ENCODE peak calls at places on chromosomes 2 and 18, in eight cellular contexts. R is mesenchymal stem cell, B is neural progenitor cell, Q is osteoblast, H is A549, P is neuronal stem cell, V is hepatocyte, L is fibroblast of lung. K is an unnamed sample.

GRCh38 chr2:143431316-143431715 is 302.1 kb downstream of the ARHGAP15 start:
- DNase-seq in Q (no peak), R (peak; percentile 18), P (no peak), L (peak; percentile 56), H (no peak), B (no peak), V (no peak), K (no peak)

GRCh38 chr2:23912054-23912453 is 14.9 kb downstream of the ATAD2B start:
- DNase-seq in L (peak; percentile 65), V (no peak), P (no peak), Q (no peak), R (no peak), B (no peak), H (no peak), K (no peak)

GRCh38 chr2:232577841-232578240 is 27.4 kb downstream of the EIF4E2 start:
- DNase-seq in R (no peak), Q (no peak), H (no peak), V (no peak), P (peak; percentile 20), B (peak; percentile 14), L (no peak), K (no peak)

GRCh38 chr2:112995346-112995920 is 9.8 kb upstream of the IL36A start:
- DNase-seq in Q (no peak), H (no peak), P (no peak), R (no peak), L (no peak), B (no peak), V (no peak), K (peak; percentile 77)

GRCh38 chr2:175363719-175364118 is 182.2 kb upstream of the ATP5MC3 start:
- DNase-seq in R (no peak), P (no peak), H (no peak), B (no peak), V (no peak), Q (no peak), L (no peak), K (no peak)

GRCh38 chr2:3260959-3261358 is 116.7 kb downstream of the EIPR1 start:
- DNase-seq in L (no peak), V (no peak), R (no peak), B (no peak), Q (no peak), P (no peak), H (no peak), K (no peak)

GRCh38 chr2:143891879-143892308 is 628.0 kb downstream of the ZEB2 start:
- DNase-seq in R (no peak), H (no peak), L (no peak), Q (no peak), V (no peak), B (peak; percentile 90), P (peak; percentile 39), K (no peak)

GRCh38 chr2:239775623-239776440 is 249.3 kb downstream of the NDUFA10 start:
- DNase-seq in V (no peak), R (no peak), L (no peak), B (no peak), P (no peak), Q (peak; percentile 52), H (no peak), K (no peak)

GRCh38 chr2:1691366-1691765 is 52.9 kb downstream of the PXDN start:
- DNase-seq in V (no peak), R (no peak), B (no peak), P (no peak), H (no peak), L (no peak), Q (no peak), K (no peak)

GRCh38 chr2:172693037-172693436 is 42.6 kb upstream of the RAPGEF4 start:
- DNase-seq in H (peak; percentile 93), P (no peak), B (no peak), Q (peak; percentile 96), R (peak; percentile 98), L (peak; percentile 97), V (peak; percentile 86), K (no peak)

GRCh38 chr18:49321800-49322461 is 138.5 kb downstream of the DYM start:
- DNase-seq in V (no peak), L (peak; percentile 75), P (no peak), R (peak; percentile 61), Q (no peak), H (no peak), B (no peak), K (no peak)

GRCh38 chr2:143807192-143807591 is 678.0 kb downstream of the ARHGAP15 start:
- DNase-seq in P (no peak), H (no peak), Q (no peak), L (peak; percentile 29), R (no peak), B (no peak), V (no peak), K (no peak)

GRCh38 chr2:7430869-7431641 is 513.8 kb downstream of the RNF144A start:
- DNase-seq in V (peak; percentile 76), B (peak; percentile 64), H (no peak), Q (peak; percentile 61), R (peak; percentile 10), P (peak; percentile 35), L (peak; percentile 15), K (no peak)

GRCh38 chr18:8982416-8983183 is 119.9 kb upstream of the NDUFV2 start:
- DNase-seq in R (peak; percentile 70), L (peak; percentile 82), V (peak; percentile 75), Q (peak; percentile 76), P (peak; percentile 21), B (peak; percentile 69), H (peak; percentile 83), K (peak; percentile 83)

GRCh38 chr2:187783446-187783845 is 229.2 kb upstream of the TFPI start:
- DNase-seq in Q (no peak), V (no peak), H (peak; percentile 4), B (no peak), P (no peak), L (no peak), R (no peak), K (no peak)

GRCh38 chr2:157244691-157245090 is 12.8 kb upstream of the GALNT5 start:
- DNase-seq in H (no peak), R (no peak), V (no peak), Q (no peak), B (peak; percentile 25), P (no peak), L (no peak), K (no peak)
- H3K4me2 ChIP-seq in H (no peak overlapping the region), R (no peak overlapping the region), V (no peak overlapping the region), Q (no peak overlapping the region), B (peak overlapping the region; percentile 23), P (no peak overlapping the region), L (no peak overlapping the region), K (no peak overlapping the region)

GRCh38 chr2:10327896-10328666 is 25.4 kb downstream of the HPCAL1 start:
- DNase-seq in H (no peak), B (no peak), L (no peak), P (no peak), Q (no peak), R (no peak), V (no peak), K (no peak)

GRCh38 chr2:10329880-10330699 is 27.4 kb downstream of the HPCAL1 start:
- DNase-seq in B (no peak), V (peak; percentile 74), P (no peak), L (peak; percentile 87), Q (peak; percentile 97), R (peak; percentile 67), H (peak; percentile 80), K (no peak)

GRCh38 chr2:10330700-10331032 is 28.0 kb downstream of the HPCAL1 start:
- DNase-seq in P (no peak), R (no peak), L (no peak), V (no peak), Q (no peak), H (no peak), B (no peak), K (no peak)

GRCh38 chr2:10329584-10329879 is 26.8 kb downstream of the HPCAL1 start:
- DNase-seq in L (no peak), Q (no peak), H (no peak), P (no peak), V (no peak), R (no peak), B (no peak), K (no peak)

GRCh38 chr2:10328667-10329583 is 26.2 kb downstream of the HPCAL1 start:
- DNase-seq in P (no peak), B (no peak), L (no peak), H (no peak), R (no peak), V (no peak), Q (no peak), K (no peak)
- H3K4me2 ChIP-seq in P (no peak overlapping the region), B (no peak overlapping the region), L (no peak overlapping the region), H (peak overlapping the region; percentile 85), R (no peak overlapping the region), V (no peak overlapping the region), Q (no peak overlapping the region), K (no peak overlapping the region)

GRCh38 chr18:79502785-79503184 is 107.1 kb downstream of the NFATC1 start:
- DNase-seq in L (peak; percentile 65), V (no peak), R (peak; percentile 21), B (no peak), Q (peak; percentile 39), P (no peak), H (no peak), K (no peak)

GRCh38 chr18:79501006-79501405 is 105.3 kb downstream of the NFATC1 start:
- DNase-seq in Q (no peak), P (no peak), R (no peak), V (no peak), L (no peak), B (no peak), H (no peak), K (no peak)

GRCh38 chr18:79506191-79507075 is 110.7 kb downstream of the NFATC1 start:
- DNase-seq in R (no peak), V (no peak), H (no peak), B (peak; percentile 70), L (peak; percentile 62), Q (peak; percentile 78), P (no peak), K (no peak)

GRCh38 chr18:79503891-79504475 is 108.3 kb downstream of the NFATC1 start:
- DNase-seq in Q (peak; percentile 11), H (no peak), V (no peak), R (no peak), B (no peak), P (no peak), L (no peak), K (no peak)

GRCh38 chr18:79503406-79503805 is 107.7 kb downstream of the NFATC1 start:
- DNase-seq in B (no peak), L (no peak), R (no peak), Q (peak; percentile 29), P (no peak), H (no peak), V (no peak), K (no peak)
- H3K4me2 ChIP-seq in B (no peak overlapping the region), L (no peak overlapping the region), R (no peak overlapping the region), Q (no peak overlapping the region), P (no peak overlapping the region), H (no peak overlapping the region), V (no peak overlapping the region), K (no peak overlapping the region)

DNA sequence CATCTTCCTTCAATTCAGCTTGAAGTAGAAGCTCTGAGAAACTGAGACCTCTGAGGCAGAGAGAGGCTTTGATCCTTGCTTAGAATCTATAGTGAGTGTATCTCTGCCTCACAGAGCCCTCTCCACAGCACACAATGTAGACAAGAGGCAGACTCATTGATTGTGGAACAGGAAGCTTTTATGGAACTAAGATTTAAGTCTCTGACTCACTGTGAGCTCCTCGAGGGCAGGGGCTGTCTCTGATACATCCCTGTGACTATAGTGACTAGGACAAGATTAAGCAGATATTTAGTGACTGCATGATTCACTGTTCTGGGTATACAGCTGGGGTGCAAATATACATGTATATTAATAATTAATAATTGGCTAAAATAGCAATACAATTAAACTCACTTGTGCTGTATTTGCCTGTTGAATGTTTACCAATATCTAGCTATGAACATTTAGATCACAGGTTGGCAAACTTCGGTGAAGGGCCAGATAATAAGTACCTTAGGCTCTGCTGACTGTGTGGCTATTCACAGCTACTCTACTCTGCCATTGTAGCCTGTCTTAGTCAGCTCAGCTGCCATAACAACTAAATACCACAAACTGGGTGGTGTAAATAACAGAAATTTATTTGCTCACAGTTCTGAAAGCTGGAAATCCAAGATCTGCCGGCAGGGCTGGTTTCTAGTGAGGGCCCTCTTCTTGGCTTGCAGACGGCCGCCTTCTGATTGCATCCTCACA is 54.4 kb downstream of the ARHGEF4 start:
- DNase-seq in R (no peak), V (no peak), Q (no peak), P (no peak), B (no peak), H (no peak), L (no peak), K (no peak)
- H3K4me2 ChIP-seq in R (no peak overlapping the region), V (no peak overlapping the region), Q (no peak overlapping the region), P (no peak overlapping the region), B (no peak overlapping the region), H (no peak overlapping the region), L (no peak overlapping the region), K (no peak overlapping the region)

K was measured in MM.1S.